ENCODE peak calls at places on chromosome 22, in six cellular contexts. O is B cell, G is transverse colon, Y is stomach, D is cardiac fibroblast, B is neural progenitor cell. Z is an unnamed sample.

GRCh38 chr22:18057568-18058209 is 20.1 kb upstream of the PEX26 start:
- DNase-seq in G (peak), B (no peak), D (peak), O (peak), Y (peak), Z (peak)

GRCh38 chr22:48192920-48193319 is 1430.5 kb downstream of the TBC1D22A start:
- DNase-seq in B (no peak), D (no peak), O (no peak), G (no peak), Y (no peak), Z (no peak)

GRCh38 chr22:38244106-38244505 is 28.7 kb downstream of the TMEM184B start:
- DNase-seq in O (no peak), Y (no peak), D (no peak), B (no peak), G (no peak), Z (no peak)

GRCh38 chr22:33451851-33452469 is 393.8 kb upstream of the SYN3 start:
- DNase-seq in G (no peak), B (no peak), D (no peak), Y (no peak), O (no peak), Z (no peak)

GRCh38 chr22:27195104-27195503 is 537.7 kb downstream of the MIAT start:
- DNase-seq in Y (no peak), D (peak), G (peak), O (no peak), B (no peak), Z (no peak)

GRCh38 chr22:39300198-39300830 is 19.1 kb downstream of the RPL3 start:
- DNase-seq in O (peak), D (no peak), B (no peak), G (peak), Y (no peak), Z (no peak)

GRCh38 chr22:46278656-46279645 is 11.1 kb downstream of the TTC38 start:
- DNase-seq in O (no peak), G (no peak), D (no peak), Y (no peak), B (no peak), Z (no peak)

GRCh38 chr22:21102659-21103267 is 57.0 kb downstream of the LRRC74B start:
- DNase-seq in G (peak), O (peak), B (peak), D (peak), Y (peak), Z (peak)

GRCh38 chr22:48089601-48090331 is 1327.3 kb downstream of the TBC1D22A start:
- DNase-seq in O (no peak), Y (no peak), G (no peak), D (peak), B (no peak), Z (no peak)

GRCh38 chr22:35842954-35843353 is 125.3 kb downstream of the APOL5 start:
- DNase-seq in Y (no peak), O (no peak), B (peak), G (no peak), D (peak), Z (no peak)

GRCh38 chr22:48079505-48080295 is 1317.2 kb downstream of the TBC1D22A start:
- DNase-seq in Y (no peak), D (no peak), O (no peak), G (no peak), B (no peak), Z (no peak)

GRCh38 chr22:33888821-33889220 is 31.5 kb downstream of the LARGE1 start:
- DNase-seq in B (no peak), Y (no peak), G (no peak), D (no peak), O (no peak), Z (no peak)

GRCh38 chr22:40982482-40983385 is 31.6 kb downstream of the RBX1 start:
- DNase-seq in D (no peak), B (no peak), Y (no peak), O (peak), G (no peak), Z (peak)

GRCh38 chr22:50157976-50158375 is 12.6 kb upstream of the PANX2 start:
- DNase-seq in O (no peak), D (no peak), B (no peak), G (peak), Y (peak), Z (no peak)

GRCh38 chr22:26751217-26751616 is 93.8 kb downstream of the MIAT start:
- DNase-seq in G (no peak), D (peak), O (no peak), B (peak), Y (no peak), Z (no peak)

GRCh38 chr22:17171016-17171312 is 11.9 kb upstream of the HDHD5 start:
- DNase-seq in G (no peak), O (no peak), D (no peak), B (no peak), Y (no peak), Z (no peak)

GRCh38 chr22:20940178-20940790 is 23.1 kb downstream of the CRKL start:
- DNase-seq in O (no peak), Y (no peak), D (no peak), G (no peak), B (no peak), Z (no peak)

GRCh38 chr22:46079861-46080821 is 70.2 kb upstream of the PPARA start:
- DNase-seq in B (no peak), D (no peak), G (peak), Y (peak), O (no peak), Z (no peak)

GRCh38 chr22:24845036-24845918 is 39.3 kb downstream of the SGSM1 start:
- DNase-seq in G (no peak), B (no peak), D (no peak), O (no peak), Y (no peak), Z (no peak)

GRCh38 chr22:21632237-21632895 is at the start of gene CCDC116:
- DNase-seq in O (no peak), D (no peak), Y (peak), B (peak), G (peak), Z (no peak)

GRCh38 chr22:46830001-46830715 is 67.7 kb downstream of the TBC1D22A start:
- DNase-seq in Y (peak), B (no peak), O (no peak), G (peak), D (peak), Z (no peak)

GRCh38 chr22:17928391-17928790 is 96.0 kb downstream of the MICAL3 start:
- DNase-seq in Y (no peak), G (no peak), B (no peak), O (no peak), D (no peak), Z (no peak)

GRCh38 chr22:50118129-50118528 is 28.3 kb downstream of the MOV10L1 start:
- DNase-seq in B (no peak), D (no peak), O (no peak), G (no peak), Y (no peak), Z (no peak)

GRCh38 chr22:40446203-40446602 is 75.8 kb downstream of the SGSM3 start:
- DNase-seq in Y (no peak), G (no peak), D (no peak), B (no peak), O (no peak), Z (no peak)

GRCh38 chr22:24683671-24684070 is 80.7 kb downstream of the GGT1 start:
- DNase-seq in B (no peak), G (no peak), D (peak), Y (no peak), O (no peak), Z (no peak)

GRCh38 chr22:50576070-50576469 is 2.2 kb downstream of the CPT1B start:
- DNase-seq in O (no peak), D (peak), Y (no peak), B (peak), G (no peak), Z (no peak)

GRCh38 chr22:31680764-31681624 is 19.0 kb upstream of the PISD start:
- DNase-seq in G (peak), D (peak), O (no peak), Y (no peak), B (no peak), Z (no peak)

GRCh38 chr22:39212721-39213376 is 31.9 kb downstream of the PDGFB start:
- DNase-seq in D (peak), O (no peak), Y (no peak), G (no peak), B (peak), Z (no peak)

GRCh38 chr22:27662359-27663030 is 139.1 kb downstream of the MN1 start:
- DNase-seq in G (no peak), D (peak), Y (peak), B (no peak), O (no peak), Z (no peak)

GRCh38 chr22:20756846-20757245 is 17.1 kb upstream of the SERPIND1 start:
- DNase-seq in G (no peak), Y (no peak), O (no peak), B (no peak), D (no peak), Z (no peak)

GRCh38 chr22:49464024-49464423 is 363.6 kb downstream of the BRD1 start:
- DNase-seq in O (no peak), Y (no peak), B (no peak), G (no peak), D (no peak), Z (no peak)

GRCh38 chr22:35455529-35455928 is 55.6 kb downstream of the MCM5 start:
- DNase-seq in B (no peak), Y (no peak), O (no peak), D (no peak), G (no peak), Z (no peak)

GRCh38 chr22:48188211-48188845 is 1425.9 kb downstream of the TBC1D22A start:
- DNase-seq in Y (no peak), D (no peak), G (no peak), O (no peak), B (no peak), Z (no peak)

GRCh38 chr22:46477967-46478635 is 59.3 kb downstream of the CELSR1 start:
- DNase-seq in B (no peak), Y (no peak), O (no peak), G (no peak), D (no peak), Z (no peak)

GRCh38 chr22:49995413-49996191 is 17.0 kb downstream of the IL17REL start:
- DNase-seq in Y (peak), O (no peak), G (peak), B (no peak), D (no peak), Z (no peak)

GRCh38 chr22:40156001-40156516 is 21.7 kb upstream of the TNRC6B start:
- DNase-seq in D (peak), G (peak), Y (peak), B (no peak), O (no peak), Z (no peak)

GRCh38 chr22:35021166-35021565 is 44.8 kb upstream of the ISX start:
- DNase-seq in O (no peak), Y (no peak), D (no peak), B (no peak), G (peak), Z (no peak)

GRCh38 chr22:40289991-40290459 is 56.3 kb upstream of the ADSL start:
- DNase-seq in Y (peak), G (peak), O (peak), D (no peak), B (no peak), Z (peak)

GRCh38 chr22:43053176-43053575 is 36.0 kb downstream of the TTLL1 start:
- DNase-seq in O (no peak), G (no peak), D (no peak), B (peak), Y (no peak), Z (no peak)
- TF ChIP-seq CTCF in O (no peak), G (no peak), D (peak), B (peak), Y (no peak), Z (no peak)

GRCh38 chr22:19753090-19753842 is 7.3 kb upstream of the TBX1 start:
- DNase-seq in G (no peak), B (no peak), Y (no peak), D (no peak), O (no peak), Z (no peak)
- TF ChIP-seq CTCF in G (no peak), B (peak), Y (no peak), D (no peak), O (no peak), Z (no peak)

GRCh38 chr22:44085743-44086741 is 61.9 kb downstream of the PARVB start:
- DNase-seq in D (peak), Y (peak), B (peak), O (peak), G (peak), Z (peak)
- TF ChIP-seq CTCF in D (peak), Y (no peak), B (peak), O (peak), G (peak), Z (peak)

GRCh38 chr22:23403152-23403719 is 176.9 kb downstream of the IGLL1 start:
- DNase-seq in G (no peak), O (no peak), D (no peak), B (no peak), Y (no peak), Z (no peak)
- TF ChIP-seq CTCF in G (no peak), O (no peak), D (no peak), B (no peak), Y (no peak), Z (no peak)

DNA sequence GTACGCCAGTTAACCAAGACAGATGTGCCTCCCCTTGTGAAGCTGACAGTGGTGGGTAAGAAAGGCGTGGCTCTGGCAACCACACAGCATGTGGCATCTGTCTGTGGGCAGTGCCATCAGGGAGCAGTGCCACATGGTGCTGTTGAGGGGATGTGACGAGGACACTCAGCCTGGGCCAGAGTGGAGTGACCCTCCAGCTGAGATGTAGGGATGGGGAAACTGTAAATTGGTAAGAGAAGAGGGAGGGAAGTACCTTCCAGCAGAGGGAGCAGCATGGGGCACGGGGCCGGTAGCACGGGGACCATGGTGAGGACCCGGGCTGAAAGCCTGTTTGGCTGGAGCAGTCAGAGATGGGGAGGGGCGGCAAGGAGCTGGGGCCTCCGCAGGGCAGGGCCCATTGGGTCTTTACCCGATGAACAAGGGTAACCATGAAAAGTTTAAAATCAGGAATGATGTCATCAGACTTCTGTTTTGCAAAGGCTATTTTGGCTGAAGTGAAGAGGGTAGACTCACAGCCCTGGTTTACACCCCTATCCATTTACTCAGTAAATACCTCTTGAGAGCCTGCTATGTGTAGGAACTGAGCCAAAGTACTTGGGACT is 10.4 kb downstream of the TMPRSS6 start:
- DNase-seq in Y (no peak), O (no peak), G (no peak), D (no peak), B (peak), Z (no peak)
- TF ChIP-seq CTCF in Y (no peak), O (no peak), G (no peak), D (no peak), B (peak), Z (peak)

DNA sequence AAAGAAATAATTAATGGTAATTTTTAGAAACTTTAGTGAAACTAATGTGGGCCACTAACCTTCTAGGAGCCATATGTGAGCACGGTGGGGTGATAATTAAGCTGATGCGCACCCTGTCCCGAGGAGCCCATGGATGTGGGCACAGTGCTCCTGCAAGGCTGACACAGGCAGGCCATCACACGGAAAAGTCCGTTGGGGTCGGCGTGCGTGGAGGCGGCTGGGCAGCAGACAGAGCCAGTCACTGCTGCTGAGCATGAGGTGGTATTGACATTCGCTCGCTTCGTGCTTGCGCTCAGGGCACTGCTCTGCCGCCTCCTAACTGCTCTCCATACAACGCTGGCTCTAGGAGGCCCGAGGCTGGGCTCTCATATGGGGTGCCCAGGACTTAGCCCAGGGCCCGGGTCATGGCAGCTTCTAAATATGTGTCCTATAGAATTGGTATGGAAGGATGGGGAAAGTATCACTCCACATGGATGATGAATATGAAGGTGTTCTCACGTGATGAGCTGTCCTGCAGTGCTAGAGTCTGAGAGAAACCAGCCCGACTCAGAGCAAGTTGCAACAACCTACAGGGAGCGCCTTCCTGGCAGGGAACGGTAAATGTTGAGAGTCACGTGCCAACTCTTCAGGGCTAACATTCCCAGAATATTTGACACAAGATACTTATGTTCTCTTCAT is 50.5 kb upstream of the ARFGAP3 start:
- DNase-seq in O (no peak), D (peak), Y (no peak), B (no peak), G (no peak), Z (no peak)
- TF ChIP-seq CTCF in O (no peak), D (no peak), Y (no peak), B (no peak), G (no peak), Z (no peak)